ENCODE peak calls at places on chromosomes 7 and 10, in four cellular contexts. One of them, this sample, is unnamed.

GRCh38 chr10:21969326-21970287 is 33.9 kb downstream of the DNAJC1 start:
- DNase-seq in HepG2: no peak
- DNase-seq in WTC11: no peak
- DNase-seq in GM12878: no peak
- DNase-seq in this sample: no peak

GRCh38 chr7:155482511-155483183 is 24.7 kb downstream of the EN2 start:
- DNase-seq in HepG2: no peak
- DNase-seq in WTC11: no peak
- DNase-seq in GM12878: no peak
- DNase-seq in this sample: no peak

GRCh38 chr7:68063171-68063570 is 1066.5 kb downstream of the TYW1 start:
- DNase-seq in HepG2: no peak
- DNase-seq in WTC11: peak
- DNase-seq in GM12878: no peak
- DNase-seq in this sample: peak

GRCh38 chr10:119233821-119234220 is 26.4 kb downstream of the GRK5 start:
- DNase-seq in HepG2: no peak
- DNase-seq in WTC11: no peak
- DNase-seq in GM12878: no peak
- DNase-seq in this sample: no peak

GRCh38 chr10:13352519-13352918 is 4.4 kb upstream of the SEPHS1 start:
- DNase-seq in HepG2: peak
- DNase-seq in WTC11: peak
- DNase-seq in GM12878: no peak
- DNase-seq in this sample: peak

GRCh38 chr10:74419491-74420466 is 268.8 kb downstream of the ADK start:
- DNase-seq in HepG2: no peak
- DNase-seq in WTC11: no peak
- DNase-seq in GM12878: peak
- DNase-seq in this sample: peak

GRCh38 chr10:70927221-70927943 is 39.0 kb upstream of the PCBD1 start:
- DNase-seq in HepG2: no peak
- DNase-seq in WTC11: no peak
- DNase-seq in GM12878: no peak
- DNase-seq in this sample: no peak

GRCh38 chr7:40721344-40721949 is 586.6 kb downstream of the SUGCT start:
- DNase-seq in HepG2: no peak
- DNase-seq in WTC11: no peak
- DNase-seq in GM12878: no peak
- DNase-seq in this sample: no peak

GRCh38 chr10:75773139-75773801 is 341.8 kb downstream of the LRMDA start:
- DNase-seq in HepG2: peak
- DNase-seq in WTC11: no peak
- DNase-seq in GM12878: no peak
- DNase-seq in this sample: no peak

GRCh38 chr10:116195039-116195438 is 78.0 kb downstream of the GFRA1 start:
- DNase-seq in HepG2: no peak
- DNase-seq in WTC11: no peak
- DNase-seq in GM12878: no peak
- DNase-seq in this sample: no peak

GRCh38 chr7:27164381-27165088 is 802 bp downstream of the HOXA9 start:
- DNase-seq in HepG2: no peak
- DNase-seq in WTC11: peak
- DNase-seq in GM12878: no peak
- DNase-seq in this sample: no peak

GRCh38 chr7:90595801-90596683 is at the start of gene CDK14:
- DNase-seq in HepG2: peak
- DNase-seq in WTC11: peak
- DNase-seq in GM12878: no peak
- DNase-seq in this sample: peak

GRCh38 chr10:112958275-112958995 is 8.4 kb downstream of the TCF7L2 start:
- DNase-seq in HepG2: no peak
- DNase-seq in WTC11: no peak
- DNase-seq in GM12878: no peak
- DNase-seq in this sample: no peak

GRCh38 chr7:34066411-34066810 is 161.1 kb downstream of the BMPER start:
- DNase-seq in HepG2: no peak
- DNase-seq in WTC11: no peak
- DNase-seq in GM12878: no peak
- DNase-seq in this sample: no peak

GRCh38 chr10:91210014-91210413 is 10.4 kb upstream of the PCGF5 start:
- DNase-seq in HepG2: no peak
- DNase-seq in WTC11: no peak
- DNase-seq in GM12878: no peak
- DNase-seq in this sample: no peak

GRCh38 chr10:97888134-97888533 is 38.5 kb downstream of the GOLGA7B start:
- DNase-seq in HepG2: no peak
- DNase-seq in WTC11: no peak
- DNase-seq in GM12878: no peak
- DNase-seq in this sample: no peak

GRCh38 chr10:103645141-103646054 is 151.9 kb downstream of the NEURL1 start:
- DNase-seq in HepG2: peak
- DNase-seq in WTC11: no peak
- DNase-seq in GM12878: no peak
- DNase-seq in this sample: no peak

GRCh38 chr7:13286916-13287315 is 599.5 kb downstream of the ARL4A start:
- DNase-seq in HepG2: no peak
- DNase-seq in WTC11: no peak
- DNase-seq in GM12878: no peak
- DNase-seq in this sample: no peak

GRCh38 chr10:124357583-124357930 is 61.2 kb downstream of the OAT start:
- DNase-seq in HepG2: no peak
- DNase-seq in WTC11: no peak
- DNase-seq in GM12878: no peak
- DNase-seq in this sample: no peak

GRCh38 chr10:124353896-124354295 is 64.8 kb downstream of the OAT start:
- DNase-seq in HepG2: no peak
- DNase-seq in WTC11: no peak
- DNase-seq in GM12878: no peak
- DNase-seq in this sample: no peak

GRCh38 chr10:124353091-124353815 is 65.5 kb downstream of the OAT start:
- DNase-seq in HepG2: no peak
- DNase-seq in WTC11: no peak
- DNase-seq in GM12878: no peak
- DNase-seq in this sample: no peak

GRCh38 chr10:124356706-124357582 is 61.8 kb downstream of the OAT start:
- DNase-seq in HepG2: no peak
- DNase-seq in WTC11: no peak
- DNase-seq in GM12878: no peak
- DNase-seq in this sample: no peak

GRCh38 chr10:124354411-124355382 is 64.0 kb downstream of the OAT start:
- DNase-seq in HepG2: peak
- DNase-seq in WTC11: no peak
- DNase-seq in GM12878: no peak
- DNase-seq in this sample: peak
- TF ChIP-seq ETV6 in HepG2: no peak
- TF ChIP-seq ETV6 in WTC11: no peak
- TF ChIP-seq ETV6 in GM12878: no peak
- TF ChIP-seq ETV6 in this sample: no peak

GRCh38 chr10:102281103-102281502 is 35.8 kb downstream of the GBF1 start:
- DNase-seq in HepG2: no peak
- DNase-seq in WTC11: no peak
- DNase-seq in GM12878: no peak
- DNase-seq in this sample: no peak
- TF ChIP-seq ETV6 in HepG2: no peak
- TF ChIP-seq ETV6 in WTC11: no peak
- TF ChIP-seq ETV6 in GM12878: no peak
- TF ChIP-seq ETV6 in this sample: no peak

GRCh38 chr10:96588601-96589419 is 2.0 kb upstream of the TM9SF3 start:
- DNase-seq in HepG2: no peak
- DNase-seq in WTC11: no peak
- DNase-seq in GM12878: peak
- DNase-seq in this sample: no peak
- TF ChIP-seq ETV6 in HepG2: no peak
- TF ChIP-seq ETV6 in WTC11: no peak
- TF ChIP-seq ETV6 in GM12878: peak
- TF ChIP-seq ETV6 in this sample: no peak

GRCh38 chr10:122310311-122311050 is 39.4 kb downstream of the BTBD16 start:
- DNase-seq in HepG2: peak
- DNase-seq in WTC11: no peak
- DNase-seq in GM12878: no peak
- DNase-seq in this sample: no peak

GRCh38 chr10:122308487-122309141 is 37.5 kb downstream of the BTBD16 start:
- DNase-seq in HepG2: no peak
- DNase-seq in WTC11: no peak
- DNase-seq in GM12878: no peak
- DNase-seq in this sample: no peak

GRCh38 chr10:122306282-122306681 is 35.2 kb downstream of the BTBD16 start:
- DNase-seq in HepG2: no peak
- DNase-seq in WTC11: no peak
- DNase-seq in GM12878: no peak
- DNase-seq in this sample: no peak

GRCh38 chr10:122306744-122307143 is 35.6 kb downstream of the BTBD16 start:
- DNase-seq in HepG2: no peak
- DNase-seq in WTC11: no peak
- DNase-seq in GM12878: no peak
- DNase-seq in this sample: no peak

DNA sequence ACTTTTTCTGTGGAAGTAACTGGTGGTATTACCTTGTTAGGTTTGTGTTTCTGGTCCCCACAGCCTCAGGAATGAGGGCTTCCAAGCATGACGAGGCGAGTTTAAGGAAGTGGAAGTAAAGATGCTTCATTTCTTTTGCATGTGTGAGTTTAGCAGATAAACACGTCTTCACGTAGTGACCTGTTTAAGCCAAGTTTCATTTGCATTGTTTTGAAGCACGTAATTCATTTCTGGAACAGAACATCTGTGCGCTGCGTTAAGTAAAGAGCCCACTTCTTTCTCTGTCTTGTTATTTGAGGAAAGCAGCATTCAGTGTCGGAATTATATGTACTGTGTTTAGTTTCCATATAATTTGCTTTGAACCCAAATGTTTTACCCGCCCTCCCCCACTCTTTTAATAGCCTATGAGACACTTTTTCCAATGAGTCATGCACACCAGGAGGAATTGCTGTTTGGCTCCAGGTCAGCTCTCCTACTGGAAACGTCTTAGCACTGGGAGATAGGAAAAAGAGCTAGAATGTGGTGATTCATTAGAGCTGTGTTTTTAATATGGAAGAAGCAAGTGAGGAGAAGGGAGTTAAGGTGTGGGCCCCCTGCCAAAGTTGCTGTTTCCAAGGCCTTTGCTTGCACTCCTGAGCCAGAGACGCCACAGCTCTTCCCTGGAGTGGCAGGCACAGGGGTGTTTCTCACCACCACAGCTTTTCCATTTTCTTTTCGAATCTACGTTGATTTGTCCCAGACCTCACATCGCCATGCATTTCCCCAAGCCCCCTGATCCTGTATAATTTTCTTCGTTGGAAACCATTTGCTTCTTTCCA is 36.8 kb downstream of the BTBD16 start:
- DNase-seq in HepG2: no peak
- DNase-seq in WTC11: no peak
- DNase-seq in GM12878: peak
- DNase-seq in this sample: no peak
- TF ChIP-seq ETV6 in HepG2: no peak
- TF ChIP-seq ETV6 in WTC11: no peak
- TF ChIP-seq ETV6 in GM12878: no peak
- TF ChIP-seq ETV6 in this sample: no peak

DNA sequence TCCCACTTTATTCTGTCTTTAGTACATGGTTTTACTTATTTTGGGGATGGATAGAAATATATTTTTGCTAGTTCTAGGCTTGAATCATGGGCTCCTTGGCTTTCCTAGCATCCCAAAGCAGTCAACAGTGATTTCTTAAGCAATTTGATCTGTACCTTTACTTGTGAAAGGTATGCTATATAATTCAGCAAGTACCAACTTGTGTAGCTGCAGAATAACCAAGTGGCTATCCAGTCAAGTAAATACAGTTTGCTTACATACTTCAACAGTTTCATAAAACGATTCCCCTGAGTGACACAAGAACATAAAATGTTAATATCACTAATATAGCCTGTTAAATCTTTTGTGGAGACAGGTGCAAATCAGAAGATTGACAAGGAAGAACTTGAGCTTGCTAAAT is 67.2 kb downstream of the PODXL start:
- DNase-seq in HepG2: no peak
- DNase-seq in WTC11: no peak
- DNase-seq in GM12878: no peak
- DNase-seq in this sample: no peak
- TF ChIP-seq ETV6 in HepG2: no peak
- TF ChIP-seq ETV6 in WTC11: no peak
- TF ChIP-seq ETV6 in GM12878: no peak
- TF ChIP-seq ETV6 in this sample: no peak

DNA sequence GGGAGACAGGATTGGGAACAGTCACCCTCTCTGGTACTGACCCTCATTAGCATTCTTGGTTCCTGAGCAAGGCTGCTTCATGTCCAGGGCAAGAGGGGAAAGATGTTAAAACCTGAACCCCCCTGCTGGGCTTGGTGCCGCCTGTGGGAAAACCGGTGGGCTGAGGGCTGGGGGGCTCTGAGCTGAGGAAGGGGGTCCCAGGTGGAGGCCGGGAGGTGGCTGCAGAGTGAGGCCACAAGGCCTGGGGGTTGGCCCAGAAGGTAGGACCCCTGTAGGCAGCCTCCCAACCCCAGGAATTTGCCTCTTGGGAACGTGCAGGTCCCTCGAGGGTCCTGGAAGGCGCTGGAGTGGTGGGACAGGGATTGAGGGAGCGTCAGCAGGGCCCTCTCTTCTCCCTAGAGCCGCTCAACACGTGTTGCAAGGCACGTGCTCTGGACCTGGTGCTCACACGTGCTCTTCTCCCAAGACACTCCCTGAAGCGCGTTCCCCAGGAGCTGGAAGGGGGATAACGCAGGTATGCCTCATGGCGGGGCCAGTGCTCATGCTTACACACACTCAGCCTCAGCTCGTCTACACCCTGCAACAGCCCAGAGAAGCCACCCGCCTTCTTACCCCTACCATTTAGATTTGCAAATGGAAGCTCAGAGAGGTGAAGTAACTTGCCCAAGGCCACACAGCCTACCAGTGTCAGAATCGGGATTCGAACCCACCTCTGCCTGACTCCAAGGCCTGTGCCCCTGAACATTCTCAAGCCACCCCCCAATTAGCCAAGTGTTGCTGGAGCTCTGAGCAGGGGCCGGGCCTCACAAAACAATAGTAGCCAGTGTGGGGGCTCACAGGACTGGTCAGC is 64.4 kb downstream of the LHPP start:
- DNase-seq in HepG2: no peak
- DNase-seq in WTC11: no peak
- DNase-seq in GM12878: no peak
- DNase-seq in this sample: no peak
- TF ChIP-seq ETV6 in HepG2: no peak
- TF ChIP-seq ETV6 in WTC11: no peak
- TF ChIP-seq ETV6 in GM12878: no peak
- TF ChIP-seq ETV6 in this sample: no peak

GRCh38 chr7:37234928-37235327 is 213.7 kb downstream of the ELMO1 start:
- DNase-seq in HepG2: peak
- DNase-seq in WTC11: no peak
- DNase-seq in GM12878: no peak
- DNase-seq in this sample: peak
- TF ChIP-seq ETV6 in HepG2: no peak
- TF ChIP-seq ETV6 in WTC11: no peak
- TF ChIP-seq ETV6 in GM12878: no peak
- TF ChIP-seq ETV6 in this sample: no peak

GRCh38 chr7:95102662-95103061 is 195.3 kb downstream of the PPP1R9A start:
- DNase-seq in HepG2: peak
- DNase-seq in WTC11: no peak
- DNase-seq in GM12878: no peak
- DNase-seq in this sample: no peak
- TF ChIP-seq ETV6 in HepG2: no peak
- TF ChIP-seq ETV6 in WTC11: no peak
- TF ChIP-seq ETV6 in GM12878: no peak
- TF ChIP-seq ETV6 in this sample: no peak

GRCh38 chr7:29457565-29457971 is 106.1 kb upstream of the PRR15 start:
- DNase-seq in HepG2: no peak
- DNase-seq in WTC11: no peak
- DNase-seq in GM12878: no peak
- DNase-seq in this sample: no peak
- TF ChIP-seq ETV6 in HepG2: no peak
- TF ChIP-seq ETV6 in WTC11: no peak
- TF ChIP-seq ETV6 in GM12878: no peak
- TF ChIP-seq ETV6 in this sample: no peak

This sample was measured in K562.